ENCODE peak calls at places on chromosomes 13 and 19, in seven cellular contexts. M is Ammon's horn, P is T-cell, B is nucleus accumbens, T is tibial nerve, R is putamen, L is left ventricle myocardium inferior. E is an unnamed sample.

GRCh38 chr19:15251749-15252397 is 19.6 kb upstream of the EPHX3 start:
- DNase-seq in T (peak; percentile 56), P (no peak), B (no peak), L (peak; percentile 86), R (peak; percentile 22), M (no peak), E (no peak)

GRCh38 chr19:31553112-31553843 is 204.0 kb upstream of the TSHZ3 start:
- DNase-seq in M (no peak), L (no peak), B (no peak), T (peak; percentile 33), R (no peak), P (no peak), E (no peak)

GRCh38 chr13:30851697-30852096 is 54.4 kb upstream of the MEDAG start:
- DNase-seq in M (no peak), R (no peak), L (no peak), P (no peak), T (no peak), B (no peak), E (no peak)

GRCh38 chr13:100362371-100362770 is 226.2 kb downstream of the GGACT start:
- DNase-seq in M (no peak), T (no peak), P (no peak), R (no peak), B (no peak), L (no peak), E (no peak)

GRCh38 chr19:10736916-10737551 is 19.2 kb downstream of the DNM2 start:
- DNase-seq in T (no peak), L (no peak), B (no peak), P (no peak), R (no peak), M (no peak), E (no peak)

GRCh38 chr19:33205531-33206260 is 11.6 kb downstream of the LRP3 start:
- DNase-seq in L (no peak), R (no peak), T (no peak), B (no peak), M (no peak), P (no peak), E (no peak)

GRCh38 chr19:7505288-7505681 is 10.6 kb upstream of the ZNF358 start:
- DNase-seq in P (no peak), B (no peak), M (no peak), R (no peak), L (no peak), T (no peak), E (no peak)

GRCh38 chr13:27920677-27921420 is 1.0 kb downstream of the PDX1 start:
- DNase-seq in R (no peak), P (no peak), T (no peak), L (no peak), B (no peak), M (no peak), E (no peak)

GRCh38 chr13:25882732-25883357 is 169.0 kb downstream of the SHISA2 start:
- DNase-seq in L (no peak), P (no peak), B (no peak), R (no peak), T (no peak), M (no peak), E (no peak)

GRCh38 chr19:41627966-41628675 is 1.2 kb upstream of the CEACAM4 start:
- DNase-seq in P (no peak), B (no peak), R (no peak), M (no peak), L (no peak), T (no peak), E (no peak)

GRCh38 chr19:36409841-36410240 is 8.6 kb downstream of the ZFP82 start:
- DNase-seq in B (no peak), T (no peak), L (no peak), M (no peak), R (no peak), P (no peak), E (no peak)

GRCh38 chr19:45200614-45201013 is 22.0 kb downstream of the BLOC1S3 start:
- DNase-seq in L (no peak), M (peak; percentile 51), R (peak; percentile 74), T (no peak), P (no peak), B (peak; percentile 12), E (no peak)

GRCh38 chr13:99796175-99796819 is 175.3 kb downstream of the ZIC5 start:
- DNase-seq in P (no peak), T (no peak), B (no peak), R (no peak), M (no peak), L (no peak), E (peak; percentile 9)

GRCh38 chr13:114099918-114100445 is 32.4 kb downstream of the RASA3 start:
- DNase-seq in P (no peak), L (no peak), T (peak; percentile 15), B (no peak), M (no peak), R (no peak), E (no peak)

GRCh38 chr13:93878675-93879074 is 600.8 kb downstream of the DCT start:
- DNase-seq in M (no peak), L (no peak), B (no peak), P (no peak), R (no peak), T (no peak), E (no peak)

GRCh38 chr19:5036733-5037681 is 68.1 kb downstream of the KDM4B start:
- DNase-seq in T (no peak), L (peak; percentile 52), R (peak; percentile 55), M (peak; percentile 64), B (peak; percentile 27), P (no peak), E (no peak)

GRCh38 chr13:22423261-22423660 is 752.4 kb downstream of the FGF9 start:
- DNase-seq in P (no peak), T (no peak), R (no peak), L (no peak), B (no peak), M (no peak), E (no peak)

GRCh38 chr13:32019612-32020233 is 11.9 kb upstream of the FRY start:
- DNase-seq in R (peak; percentile 39), T (no peak), B (peak; percentile 15), M (peak; percentile 83), L (no peak), P (no peak), E (peak; percentile 14)

GRCh38 chr13:68190826-68191225 is 960.7 kb upstream of the PCDH9 start:
- DNase-seq in B (no peak), M (no peak), R (no peak), T (no peak), L (no peak), P (no peak), E (no peak)

GRCh38 chr19:32387701-32388392 is 17.7 kb upstream of the DPY19L3 start:
- DNase-seq in R (no peak), P (no peak), B (no peak), M (no peak), T (no peak), L (no peak), E (no peak)

GRCh38 chr19:16571283-16571682 is 932 bp downstream of the SLC35E1 start:
- DNase-seq in R (no peak), L (no peak), P (no peak), M (no peak), B (no peak), T (no peak), E (no peak)

GRCh38 chr19:4534836-4535658 is at the start of gene PLIN5:
- DNase-seq in R (no peak), P (no peak), B (peak; percentile 42), T (no peak), L (peak; percentile 81), M (peak; percentile 76), E (peak; percentile 10)

GRCh38 chr19:52453324-52454094 is at the start of gene ZNF578:
- DNase-seq in R (peak; percentile 80), L (peak; percentile 84), P (peak; percentile 30), M (peak; percentile 23), B (peak; percentile 15), T (peak; percentile 43), E (peak; percentile 70)

GRCh38 chr19:58350001-58350801 is 3.1 kb downstream of the A1BG start:
- DNase-seq in L (no peak), R (no peak), B (no peak), M (no peak), T (no peak), P (no peak), E (no peak)

GRCh38 chr19:18254546-18255500 is 19.4 kb downstream of the IQCN start:
- DNase-seq in T (no peak), M (no peak), P (no peak), L (no peak), B (no peak), R (no peak), E (no peak)

GRCh38 chr13:81051873-81052272 is 710.9 kb upstream of the SPRY2 start:
- DNase-seq in T (no peak), M (no peak), R (no peak), L (no peak), B (no peak), P (no peak), E (no peak)

GRCh38 chr13:73956795-73957408 is 177.3 kb downstream of the KLF12 start:
- DNase-seq in P (no peak), T (no peak), M (no peak), B (no peak), L (no peak), R (no peak), E (no peak)

GRCh38 chr13:51225034-51225433 is 2.8 kb downstream of the FAM124A start:
- DNase-seq in M (no peak), B (no peak), T (no peak), L (no peak), P (no peak), R (no peak), E (no peak)

GRCh38 chr13:53015971-53016370 is 12.6 kb upstream of the OLFM4 start:
- DNase-seq in R (no peak), B (no peak), L (no peak), T (no peak), M (no peak), P (no peak), E (no peak)

GRCh38 chr13:51547425-51548176 is 36.7 kb upstream of the WDFY2 start:
- DNase-seq in B (no peak), M (no peak), R (no peak), L (no peak), T (no peak), P (no peak), E (no peak)

GRCh38 chr13:36054041-36054440 is 77.1 kb downstream of the DCLK1 start:
- DNase-seq in M (no peak), B (no peak), T (no peak), P (no peak), R (no peak), L (no peak), E (no peak)

E was measured in immature natural killer cell.